ENCODE peak calls at places on chromosomes 13 and 19, in ten cellular contexts. L, X, N, F, W, V, Q, D, C and P are unnamed samples.

GRCh38 chr19:37930416-37930815 is 23.4 kb downstream of the SIPA1L3 start:
- DNase-seq in V (no peak), L (no peak), X (no peak), N (no peak), F (no peak), C (no peak), D (no peak), W (peak), Q (no peak), P (peak)

GRCh38 chr19:30063184-30064020 is 121.4 kb downstream of the URI1 start:
- DNase-seq in L (no peak), W (no peak), N (no peak), X (no peak), D (no peak), Q (no peak), V (no peak), C (no peak), F (no peak), P (no peak)

GRCh38 chr19:42095814-42096230 is 19.9 kb downstream of the ZNF574 start:
- DNase-seq in F (no peak), W (no peak), N (no peak), L (no peak), X (no peak), C (no peak), V (no peak), D (no peak), Q (no peak), P (no peak)

GRCh38 chr13:33321686-33322473 is 36.3 kb upstream of the STARD13 start:
- DNase-seq in C (no peak), D (no peak), Q (no peak), L (peak), X (no peak), F (no peak), W (peak), V (no peak), N (no peak), P (no peak)

GRCh38 chr13:27036236-27036981 is 135.2 kb downstream of the USP12 start:
- DNase-seq in W (peak), D (peak), Q (no peak), C (no peak), V (no peak), X (no peak), F (no peak), N (peak), L (no peak), P (peak)

GRCh38 chr13:33073338-33073737 is 57.1 kb downstream of the KL start:
- DNase-seq in D (no peak), L (no peak), C (no peak), V (no peak), Q (no peak), X (no peak), N (no peak), W (no peak), F (no peak), P (no peak)

GRCh38 chr19:13441810-13442512 is 64.3 kb downstream of the CACNA1A start:
- DNase-seq in V (no peak), X (peak), L (peak), F (peak), N (peak), D (peak), C (no peak), W (peak), Q (no peak), P (no peak)

GRCh38 chr13:34076319-34076718 is 258.4 kb downstream of the RFC3 start:
- DNase-seq in N (no peak), C (no peak), Q (no peak), V (no peak), L (no peak), X (no peak), W (peak), D (no peak), F (peak), P (no peak)

GRCh38 chr13:94389544-94390351 is 89.7 kb downstream of the DCT start:
- DNase-seq in N (no peak), F (peak), W (no peak), C (no peak), Q (no peak), D (no peak), L (no peak), X (no peak), V (no peak), P (no peak)

GRCh38 chr13:43033038-43033437 is 9.7 kb downstream of the DNAJC15 start:
- DNase-seq in V (no peak), X (no peak), Q (no peak), W (no peak), D (no peak), L (no peak), N (no peak), F (no peak), C (no peak), P (no peak)

GRCh38 chr13:35720690-35721554 is 244.4 kb upstream of the MAB21L1 start:
- DNase-seq in D (peak), W (peak), N (peak), Q (no peak), V (no peak), X (peak), F (no peak), L (peak), C (no peak), P (peak)

GRCh38 chr19:14112051-14112808 is 5.3 kb downstream of the PRKACA start:
- DNase-seq in V (no peak), C (no peak), D (no peak), Q (no peak), X (no peak), L (no peak), W (no peak), N (no peak), F (no peak), P (no peak)